ENCODE peak calls at places on chromosomes 11 and 22, in five cellular contexts. One of them, this sample, is unnamed. For H3K4me1 and H3K36me3, the result is how much of the 10 kb centered on the place peaks cover.

GRCh38 chr22:23478175-23478574 is 101.9 kb downstream of the IGLL1 start:
- DNase-seq in fibroblast of lung: no peak
- DNase-seq in RWPE2: no peak
- DNase-seq in cardiac muscle cell: no peak
- DNase-seq in body of pancreas: no peak
- DNase-seq in this sample: no peak

GRCh38 chr11:17634776-17635550 is 84.4 kb upstream of the MYOD1 start:
- DNase-seq in cardiac muscle cell: no peak
- DNase-seq in body of pancreas: no peak
- DNase-seq in RWPE2: no peak
- DNase-seq in fibroblast of lung: no peak
- DNase-seq in this sample: no peak

GRCh38 chr11:114090976-114091375 is 31.5 kb downstream of the ZBTB16 start:
- DNase-seq in fibroblast of lung: no peak
- DNase-seq in RWPE2: no peak
- DNase-seq in cardiac muscle cell: no peak
- DNase-seq in body of pancreas: no peak
- DNase-seq in this sample: no peak

GRCh38 chr11:76005746-76006145 is 190.7 kb downstream of the UVRAG start:
- DNase-seq in RWPE2: no peak
- DNase-seq in body of pancreas: no peak
- DNase-seq in cardiac muscle cell: no peak
- DNase-seq in fibroblast of lung: no peak
- DNase-seq in this sample: no peak

GRCh38 chr22:23220485-23221350 is 40.4 kb downstream of the BCR start:
- DNase-seq in cardiac muscle cell: no peak
- DNase-seq in body of pancreas: no peak
- DNase-seq in fibroblast of lung: peak
- DNase-seq in RWPE2: no peak
- DNase-seq in this sample: no peak

GRCh38 chr22:20080445-20080775 is 369 bp downstream of the DGCR8 start:
- DNase-seq in body of pancreas: peak
- DNase-seq in cardiac muscle cell: peak
- DNase-seq in RWPE2: no peak
- DNase-seq in fibroblast of lung: peak
- DNase-seq in this sample: peak

GRCh38 chr11:118438314-118438931 is 2.1 kb downstream of the KMT2A start:
- DNase-seq in fibroblast of lung: peak
- DNase-seq in body of pancreas: peak
- DNase-seq in cardiac muscle cell: peak
- DNase-seq in RWPE2: no peak
- DNase-seq in this sample: peak

GRCh38 chr22:34001701-34002466 is 81.6 kb upstream of the LARGE1 start:
- DNase-seq in body of pancreas: no peak
- DNase-seq in cardiac muscle cell: no peak
- DNase-seq in RWPE2: no peak
- DNase-seq in fibroblast of lung: no peak
- DNase-seq in this sample: no peak

GRCh38 chr11:130634186-130634585 is 185.7 kb downstream of the ADAMTS15 start:
- DNase-seq in body of pancreas: no peak
- DNase-seq in RWPE2: no peak
- DNase-seq in fibroblast of lung: no peak
- DNase-seq in cardiac muscle cell: no peak
- DNase-seq in this sample: no peak

GRCh38 chr22:24421428-24421931 is 5.9 kb upstream of the ADORA2A start:
- DNase-seq in body of pancreas: no peak
- DNase-seq in cardiac muscle cell: no peak
- DNase-seq in RWPE2: no peak
- DNase-seq in fibroblast of lung: no peak
- DNase-seq in this sample: no peak

GRCh38 chr22:29587938-29588699 is 7.2 kb upstream of the NIPSNAP1 start:
- DNase-seq in RWPE2: peak
- DNase-seq in body of pancreas: no peak
- DNase-seq in fibroblast of lung: peak
- DNase-seq in cardiac muscle cell: no peak
- DNase-seq in this sample: peak

GRCh38 chr11:112211556-112211955 is 14.7 kb upstream of the PTS start:
- DNase-seq in RWPE2: no peak
- DNase-seq in cardiac muscle cell: no peak
- DNase-seq in fibroblast of lung: no peak
- DNase-seq in body of pancreas: no peak
- DNase-seq in this sample: no peak

GRCh38 chr11:75328426-75329277 is 22.8 kb downstream of the ARRB1 start:
- DNase-seq in body of pancreas: peak
- DNase-seq in RWPE2: no peak
- DNase-seq in cardiac muscle cell: peak
- DNase-seq in fibroblast of lung: peak
- DNase-seq in this sample: peak

GRCh38 chr11:86688398-86689179 is 16.2 kb upstream of the ME3 start:
- DNase-seq in body of pancreas: no peak
- DNase-seq in cardiac muscle cell: no peak
- DNase-seq in RWPE2: no peak
- DNase-seq in fibroblast of lung: peak
- DNase-seq in this sample: peak

GRCh38 chr11:127098684-127099083 is 98.1 kb upstream of the KIRREL3 start:
- DNase-seq in body of pancreas: no peak
- DNase-seq in cardiac muscle cell: peak
- DNase-seq in fibroblast of lung: no peak
- DNase-seq in RWPE2: no peak
- DNase-seq in this sample: no peak

GRCh38 chr11:18479063-18479462 is 23.4 kb downstream of the LDHAL6A start:
- DNase-seq in cardiac muscle cell: no peak
- DNase-seq in RWPE2: no peak
- DNase-seq in body of pancreas: no peak
- DNase-seq in fibroblast of lung: no peak
- DNase-seq in this sample: no peak

GRCh38 chr22:37618072-37618656 is 9.5 kb downstream of the GGA1 start:
- DNase-seq in fibroblast of lung: no peak
- DNase-seq in RWPE2: no peak
- DNase-seq in cardiac muscle cell: no peak
- DNase-seq in body of pancreas: no peak
- DNase-seq in this sample: no peak

GRCh38 chr11:131888230-131888826 is 517.9 kb downstream of the NTM start:
- DNase-seq in cardiac muscle cell: no peak
- DNase-seq in RWPE2: no peak
- DNase-seq in body of pancreas: no peak
- DNase-seq in fibroblast of lung: peak
- DNase-seq in this sample: no peak

GRCh38 chr22:24189249-24190158 is 8.2 kb downstream of the SUSD2 start:
- DNase-seq in RWPE2: peak
- DNase-seq in body of pancreas: peak
- DNase-seq in fibroblast of lung: peak
- DNase-seq in cardiac muscle cell: peak
- DNase-seq in this sample: peak

GRCh38 chr11:3074912-3075589 is 17.8 kb upstream of the CARS1 start:
- DNase-seq in cardiac muscle cell: no peak
- DNase-seq in RWPE2: no peak
- DNase-seq in body of pancreas: peak
- DNase-seq in fibroblast of lung: no peak
- DNase-seq in this sample: peak

GRCh38 chr11:99534812-99535211 is 514.1 kb downstream of the CNTN5 start:
- DNase-seq in cardiac muscle cell: no peak
- DNase-seq in fibroblast of lung: peak
- DNase-seq in RWPE2: no peak
- DNase-seq in body of pancreas: no peak
- DNase-seq in this sample: no peak

GRCh38 chr11:60762851-60763691 is 6.4 kb downstream of the MS4A15 start:
- DNase-seq in body of pancreas: peak
- DNase-seq in fibroblast of lung: no peak
- DNase-seq in cardiac muscle cell: peak
- DNase-seq in RWPE2: no peak
- DNase-seq in this sample: no peak

GRCh38 chr22:22890085-22890484 is 2.5 kb downstream of the IGLL5 start:
- DNase-seq in fibroblast of lung: no peak
- DNase-seq in body of pancreas: no peak
- DNase-seq in RWPE2: no peak
- DNase-seq in cardiac muscle cell: no peak
- DNase-seq in this sample: no peak

GRCh38 chr11:68651208-68651984 is 32.9 kb upstream of the GAL start:
- DNase-seq in RWPE2: no peak
- DNase-seq in cardiac muscle cell: no peak
- DNase-seq in body of pancreas: no peak
- DNase-seq in fibroblast of lung: no peak
- DNase-seq in this sample: no peak

GRCh38 chr22:49262167-49262566 is 565.5 kb downstream of the BRD1 start:
- DNase-seq in RWPE2: peak
- DNase-seq in fibroblast of lung: no peak
- DNase-seq in cardiac muscle cell: no peak
- DNase-seq in body of pancreas: no peak
- DNase-seq in this sample: no peak

GRCh38 chr11:38160433-38160832 is 1562.4 kb upstream of the RAG2 start:
- DNase-seq in cardiac muscle cell: no peak
- DNase-seq in RWPE2: no peak
- DNase-seq in body of pancreas: no peak
- DNase-seq in fibroblast of lung: no peak
- DNase-seq in this sample: no peak

DNA sequence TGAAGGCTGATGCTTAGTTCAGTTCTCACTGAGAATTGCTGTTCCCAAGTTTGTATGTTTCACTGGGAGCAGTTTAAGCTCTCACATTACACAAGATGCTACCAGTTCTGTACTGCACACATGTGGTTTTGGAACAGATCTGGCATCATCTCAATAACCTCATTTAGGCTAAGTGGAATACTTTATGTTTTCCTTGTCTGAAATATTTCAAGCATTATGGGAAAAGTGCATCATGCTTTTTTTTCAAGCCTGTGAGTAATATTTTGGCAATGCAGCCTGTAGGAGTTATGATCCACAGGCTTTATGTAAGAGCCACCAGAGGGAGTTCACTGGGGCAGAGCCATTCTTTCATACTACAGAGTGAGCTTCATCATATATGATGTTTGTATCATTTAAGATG is 141.5 kb downstream of the OR4C45 start:
- DNase-seq in cardiac muscle cell: no peak
- DNase-seq in RWPE2: no peak
- DNase-seq in body of pancreas: no peak
- DNase-seq in fibroblast of lung: no peak
- DNase-seq in this sample: no peak
- TF ChIP-seq CTCF in cardiac muscle cell: no peak
- TF ChIP-seq CTCF in RWPE2: peak
- TF ChIP-seq CTCF in body of pancreas: no peak
- TF ChIP-seq CTCF in fibroblast of lung: no peak
- TF ChIP-seq CTCF in this sample: no peak

DNA sequence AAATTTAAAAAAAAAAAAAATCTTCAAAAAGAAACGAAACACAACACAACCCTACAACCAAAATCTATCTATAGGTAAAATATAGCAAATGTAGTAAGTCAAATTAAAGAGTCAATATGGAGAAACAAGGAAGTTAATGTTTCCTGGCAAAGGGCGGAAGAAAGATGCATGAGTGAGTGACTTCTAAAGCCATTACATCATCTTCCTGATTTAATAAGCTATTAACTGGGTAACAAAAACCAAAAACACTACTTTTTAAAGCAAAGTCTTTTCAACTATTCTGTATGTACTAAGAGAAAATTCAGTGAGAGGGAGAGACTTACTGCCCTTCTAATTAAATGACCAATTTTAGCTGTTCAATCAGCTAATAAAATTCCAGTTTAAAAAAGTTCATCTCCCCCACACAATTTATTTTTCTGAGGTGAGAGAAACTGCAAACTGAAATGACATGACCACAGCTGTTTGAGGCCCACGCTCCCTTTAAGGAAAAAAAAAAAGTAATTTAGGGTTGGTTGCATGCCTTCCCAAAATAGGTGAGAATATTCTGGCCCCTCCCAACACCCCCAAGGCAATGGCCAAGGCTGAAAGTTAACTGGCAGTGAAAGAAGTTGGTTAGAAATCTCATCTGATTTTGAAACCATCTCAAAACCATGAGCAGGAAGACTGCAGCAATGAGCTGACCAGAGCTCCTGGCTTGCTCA is 5.9 kb downstream of the SF1 start:
- DNase-seq in RWPE2: no peak
- DNase-seq in cardiac muscle cell: no peak
- DNase-seq in body of pancreas: no peak
- DNase-seq in fibroblast of lung: no peak
- DNase-seq in this sample: no peak
- H3K4me1 ChIP-seq in RWPE2: under half
- H3K4me1 ChIP-seq in cardiac muscle cell: under half
- H3K4me1 ChIP-seq in body of pancreas: under half
- H3K4me1 ChIP-seq in fibroblast of lung: under half
- H3K4me1 ChIP-seq in this sample: under half

GRCh38 chr22:31497148-31497938 is 1.0 kb downstream of the SFI1 start:
- DNase-seq in fibroblast of lung: no peak
- DNase-seq in cardiac muscle cell: no peak
- DNase-seq in body of pancreas: no peak
- DNase-seq in RWPE2: no peak
- DNase-seq in this sample: no peak

GRCh38 chr22:31496007-31496734 is at the start of gene SFI1:
- DNase-seq in body of pancreas: peak
- DNase-seq in fibroblast of lung: peak
- DNase-seq in RWPE2: peak
- DNase-seq in cardiac muscle cell: peak
- DNase-seq in this sample: peak

GRCh38 chr22:31496735-31497146 is 405 bp downstream of the SFI1 start:
- DNase-seq in RWPE2: no peak
- DNase-seq in cardiac muscle cell: no peak
- DNase-seq in fibroblast of lung: no peak
- DNase-seq in body of pancreas: no peak
- DNase-seq in this sample: peak

GRCh38 chr22:31504282-31504681 is 7.9 kb downstream of the SFI1 start:
- DNase-seq in fibroblast of lung: no peak
- DNase-seq in cardiac muscle cell: no peak
- DNase-seq in RWPE2: no peak
- DNase-seq in body of pancreas: no peak
- DNase-seq in this sample: no peak

DNA sequence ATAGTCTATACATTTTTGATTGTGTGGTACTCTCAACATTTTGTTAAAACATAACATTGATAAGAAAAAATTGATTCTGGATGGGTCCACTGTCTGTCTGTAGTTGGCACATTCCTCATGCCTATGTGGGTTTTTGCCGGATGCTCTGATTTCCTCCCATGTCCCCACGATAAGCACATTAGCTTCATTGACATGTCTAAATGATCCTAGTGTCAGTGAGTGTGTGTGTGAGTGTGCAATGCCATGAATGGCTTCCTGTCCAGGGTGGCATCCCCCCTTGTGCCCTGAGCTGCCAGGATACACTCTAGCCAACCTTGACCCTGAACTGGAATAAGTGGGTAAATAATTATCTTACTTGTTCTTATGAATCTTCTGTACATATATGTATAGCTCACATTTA is 5.4 kb downstream of the SFI1 start:
- DNase-seq in cardiac muscle cell: no peak
- DNase-seq in body of pancreas: no peak
- DNase-seq in fibroblast of lung: no peak
- DNase-seq in RWPE2: no peak
- DNase-seq in this sample: no peak
- H3K36me3 ChIP-seq in cardiac muscle cell: under half
- H3K36me3 ChIP-seq in body of pancreas: under half
- H3K36me3 ChIP-seq in fibroblast of lung: under half
- H3K36me3 ChIP-seq in RWPE2: under half
- H3K36me3 ChIP-seq in this sample: under half

DNA sequence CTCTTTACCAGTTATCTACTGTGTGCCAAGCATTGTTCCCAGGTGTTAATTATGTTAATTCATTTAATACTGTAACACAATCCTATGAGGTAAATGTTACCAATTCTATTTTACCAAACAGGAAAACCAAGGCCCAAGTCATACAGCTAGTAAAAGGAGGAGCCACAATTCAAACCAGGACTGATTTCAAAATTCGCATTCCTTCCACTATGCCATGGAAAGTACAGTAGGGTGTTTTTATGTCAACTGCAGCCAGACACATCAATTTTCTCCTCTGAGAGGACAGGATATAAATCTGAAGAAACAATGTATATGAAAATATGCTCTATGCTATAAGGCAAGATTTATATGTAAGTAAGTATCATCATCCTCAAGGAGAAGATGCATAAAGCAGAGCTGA is 104.3 kb downstream of the RPL27A start:
- DNase-seq in fibroblast of lung: peak
- DNase-seq in RWPE2: no peak
- DNase-seq in cardiac muscle cell: no peak
- DNase-seq in body of pancreas: no peak
- DNase-seq in this sample: no peak
- TF ChIP-seq CTCF in fibroblast of lung: peak
- TF ChIP-seq CTCF in RWPE2: no peak
- TF ChIP-seq CTCF in cardiac muscle cell: peak
- TF ChIP-seq CTCF in body of pancreas: no peak
- TF ChIP-seq CTCF in this sample: no peak